ENCODE peak calls at places on chromosomes 5 and 9, in five cellular contexts. E, O, I, B and Y are unnamed samples.

GRCh38 chr5:57784106-57784505 is 301.5 kb upstream of the ACTBL2 start:
- DNase-seq in B (peak), E (peak), I (no peak), O (no peak), Y (no peak)

GRCh38 chr5:80508844-80509243 is 20.9 kb downstream of the FAM151B start:
- DNase-seq in B (no peak), I (no peak), O (no peak), E (no peak), Y (no peak)

GRCh38 chr5:95382843-95383242 is 8.3 kb upstream of the FAM81B start:
- DNase-seq in I (no peak), E (no peak), B (no peak), O (no peak), Y (no peak)

GRCh38 chr5:121325930-121326329 is 525.8 kb upstream of the FTMT start:
- DNase-seq in I (no peak), E (no peak), O (no peak), B (no peak), Y (no peak)

GRCh38 chr5:37724395-37725125 is 115.3 kb downstream of the GDNF start:
- DNase-seq in B (peak), O (no peak), E (peak), I (no peak), Y (no peak)

GRCh38 chr5:155827949-155828348 is 499.0 kb upstream of the SGCD start:
- DNase-seq in O (no peak), B (no peak), I (no peak), E (no peak), Y (no peak)

GRCh38 chr5:147567917-147568598 is 58.2 kb upstream of the DPYSL3 start:
- DNase-seq in B (peak), E (peak), O (no peak), I (no peak), Y (no peak)

GRCh38 chr9:134236935-134237629 is 72.7 kb upstream of the RNU6ATAC start:
- DNase-seq in E (no peak), I (no peak), O (no peak), B (no peak), Y (no peak)

GRCh38 chr5:178668579-178668978 is 41.7 kb upstream of the CLK4 start:
- DNase-seq in O (no peak), I (no peak), E (no peak), B (no peak), Y (no peak)

GRCh38 chr9:132099741-132100407 is 20.2 kb upstream of the MED27 start:
- DNase-seq in I (no peak), O (no peak), B (no peak), E (no peak), Y (no peak)

GRCh38 chr5:175444905-175445456 is 999 bp upstream of the DRD1 start:
- DNase-seq in E (no peak), O (no peak), B (no peak), I (no peak), Y (no peak)

GRCh38 chr9:134381671-134382505 is 55.6 kb downstream of the RXRA start:
- DNase-seq in B (peak), E (no peak), I (peak), O (no peak), Y (no peak)

GRCh38 chr5:53779541-53779981 is 219.1 kb downstream of the NDUFS4 start:
- DNase-seq in I (no peak), B (peak), O (no peak), E (peak), Y (no peak)

GRCh38 chr5:65213921-65214525 is 267.7 kb downstream of the ADAMTS6 start:
- DNase-seq in E (peak), O (no peak), B (peak), I (no peak), Y (peak)

GRCh38 chr5:143791848-143792701 is 19.9 kb upstream of the HMHB1 start:
- DNase-seq in O (peak), I (no peak), B (peak), E (peak), Y (no peak)

GRCh38 chr9:18189876-18190670 is 283.9 kb upstream of the ADAMTSL1 start:
- DNase-seq in B (no peak), E (peak), O (no peak), I (no peak), Y (no peak)

GRCh38 chr9:101601904-101602765 is 7.4 kb upstream of the PPP3R2 start:
- DNase-seq in I (no peak), E (peak), B (peak), O (peak), Y (no peak)

GRCh38 chr5:56145511-56145910 is 87.6 kb downstream of the ANKRD55 start:
- DNase-seq in O (no peak), B (no peak), I (no peak), E (no peak), Y (no peak)

GRCh38 chr9:13181652-13182051 is 97.8 kb downstream of the MPDZ start:
- DNase-seq in O (no peak), E (no peak), I (no peak), B (peak), Y (no peak)

GRCh38 chr9:81819859-81820546 is 108.2 kb upstream of the SPATA31D4 start:
- DNase-seq in B (peak), E (no peak), O (no peak), I (no peak), Y (no peak)

GRCh38 chr9:128275198-128276007 is at the start of gene GOLGA2:
- DNase-seq in I (no peak), E (peak), O (no peak), B (peak), Y (no peak)

GRCh38 chr5:138946241-138946623 is 71.1 kb upstream of the LRRTM2 start:
- DNase-seq in O (peak), E (no peak), I (no peak), B (no peak), Y (no peak)

GRCh38 chr5:135750506-135750905 is 84.0 kb upstream of the SLC25A48 start:
- DNase-seq in O (no peak), E (no peak), I (no peak), B (no peak), Y (no peak)
- TF ChIP-seq CTCF in O (no peak), E (no peak), I (no peak), B (no peak), Y (no peak)

GRCh38 chr5:110115485-110115884 is 425.8 kb downstream of the MAN2A1 start:
- DNase-seq in E (no peak), I (no peak), O (no peak), B (no peak), Y (no peak)
- TF ChIP-seq CTCF in E (no peak), I (no peak), O (no peak), B (no peak), Y (no peak)

GRCh38 chr5:163913548-163913947 is 408.1 kb downstream of the MAT2B start:
- DNase-seq in E (peak), O (no peak), I (no peak), B (peak), Y (no peak)
- TF ChIP-seq CTCF in E (peak), O (no peak), I (no peak), B (peak), Y (peak)

GRCh38 chr5:8851101-8851500 is 694.8 kb downstream of the SEMA5A start:
- DNase-seq in I (no peak), O (no peak), E (no peak), B (no peak), Y (no peak)
- TF ChIP-seq CTCF in I (no peak), O (no peak), E (no peak), B (no peak), Y (no peak)

DNA sequence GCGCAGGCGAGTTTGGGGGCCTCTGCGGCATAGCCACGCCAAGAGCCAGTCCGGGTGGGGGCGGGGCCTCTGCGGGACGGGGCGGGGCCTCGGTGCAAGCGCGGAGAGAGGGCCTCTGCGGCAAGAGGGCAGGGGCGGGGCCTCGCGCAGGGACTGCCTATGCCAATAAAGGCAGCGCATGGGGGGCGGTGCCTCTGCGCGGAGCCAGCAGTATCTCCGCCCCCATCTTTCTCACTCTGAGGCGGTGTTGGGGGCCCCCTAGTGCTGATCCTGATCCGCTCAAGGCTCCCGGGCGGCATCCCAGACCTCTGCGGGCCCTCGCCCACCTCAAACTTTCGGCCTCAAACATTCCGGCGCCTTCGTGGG is 9.2 kb upstream of the GPRIN1 start:
- DNase-seq in I (peak), O (peak), E (peak), B (peak), Y (no peak)
- TF ChIP-seq CTCF in I (no peak), O (peak), E (peak), B (peak), Y (no peak)

DNA sequence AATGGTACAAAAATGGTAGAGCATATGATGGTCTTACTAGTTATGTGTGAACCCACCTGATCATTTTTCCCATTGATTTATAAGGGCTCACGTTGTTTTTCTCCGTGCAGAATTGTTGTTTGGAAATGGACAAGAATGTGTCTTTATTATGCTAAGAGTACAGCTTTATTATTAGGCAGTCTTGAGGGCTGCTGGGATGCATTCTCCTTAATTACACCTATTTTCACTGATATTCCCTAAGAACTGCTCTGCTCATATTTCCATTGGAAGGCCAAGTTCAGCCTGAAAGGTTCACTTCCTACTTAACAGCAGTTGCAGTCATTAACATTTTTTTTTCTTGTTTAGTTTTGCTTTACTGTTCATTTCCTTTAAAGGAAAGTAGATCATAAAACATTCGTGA is 602.5 kb upstream of the ZNF608 start:
- DNase-seq in E (no peak), B (no peak), O (no peak), I (no peak), Y (no peak)
- TF ChIP-seq CTCF in E (no peak), B (no peak), O (no peak), I (no peak), Y (no peak)